ENCODE peak calls at places on chromosomes 16 and 17, in eight cellular contexts. C is LoVo; K is fibroblast of villous mesenchyme; E is heart right ventricle; F is GM13976; J is activated CD8-positive, alpha-beta T cell treated with anti-CD3 and anti-CD28 coated beads, Interleukin-2, amount 10 ng/mL, durations not matched to agents 7 days and 5 days; Y is GM20000; R is iris pigment epithelial cell. N is an unnamed sample.

GRCh38 chr17:13182854-13183253 is 165.0 kb upstream of the ELAC2 start:
- DNase-seq in F (no peak), K (no peak), R (no peak), E (no peak), J (no peak), C (no peak), Y (no peak), N (no peak)

GRCh38 chr16:4316103-4316731 is 350 bp downstream of the GLIS2 start:
- DNase-seq in R (peak; percentile 48), Y (no peak), K (no peak), F (no peak), J (no peak), C (no peak), E (no peak), N (peak; percentile 68)

GRCh38 chr16:58543685-58544084 is 28.4 kb downstream of the SETD6 start:
- DNase-seq in R (no peak), C (no peak), F (no peak), E (no peak), Y (no peak), K (no peak), J (no peak), N (no peak)

GRCh38 chr16:85444879-85445778 is 168.0 kb upstream of the GSE1 start:
- DNase-seq in K (no peak), C (no peak), J (no peak), R (no peak), F (no peak), E (no peak), Y (no peak), N (no peak)

GRCh38 chr17:68909066-68909465 is 46.1 kb downstream of the ABCA8 start:
- DNase-seq in E (no peak), F (peak; percentile 12), C (peak; percentile 49), Y (peak; percentile 7), K (peak; percentile 98), J (no peak), R (peak; percentile 97), N (peak; percentile 83)

GRCh38 chr16:26454102-26454501 is 612.6 kb upstream of the C16orf82 start:
- DNase-seq in Y (no peak), F (no peak), K (no peak), E (no peak), J (no peak), C (no peak), R (peak; percentile 14), N (no peak)

GRCh38 chr17:49692751-49693150 is 14.9 kb upstream of the SPOP start:
- DNase-seq in Y (no peak), E (no peak), K (no peak), J (no peak), R (no peak), C (no peak), F (no peak), N (no peak)

GRCh38 chr17:82560802-82561428 is 41.4 kb downstream of the FOXK2 start:
- DNase-seq in C (no peak), R (peak; percentile 32), K (no peak), F (no peak), J (no peak), Y (no peak), E (no peak), N (no peak)

GRCh38 chr16:79882292-79882995 is 281.9 kb upstream of the MAF start:
- DNase-seq in C (no peak), E (no peak), Y (no peak), F (no peak), R (no peak), K (no peak), J (no peak), N (no peak)

GRCh38 chr17:1494203-1494602 is 1.7 kb upstream of the MYO1C start:
- DNase-seq in Y (no peak), J (no peak), C (no peak), R (no peak), K (no peak), E (no peak), F (no peak), N (no peak)

GRCh38 chr16:23334950-23335349 is 32.8 kb downstream of the SCNN1B start:
- DNase-seq in F (no peak), R (no peak), C (no peak), Y (no peak), K (no peak), E (no peak), J (no peak), N (no peak)

GRCh38 chr17:4409659-4410058 is 24.1 kb upstream of the SPNS3 start:
- DNase-seq in E (no peak), Y (no peak), R (peak; percentile 54), C (no peak), F (no peak), J (no peak), K (peak; percentile 10), N (no peak)

GRCh38 chr17:29567362-29568330 is 809 bp upstream of the ABHD15 start:
- DNase-seq in K (peak; percentile 52), Y (peak; percentile 92), F (peak; percentile 87), C (peak; percentile 43), R (peak; percentile 43), J (peak; percentile 87), E (peak; percentile 71), N (peak; percentile 71)

GRCh38 chr17:14304222-14304844 is 3.5 kb downstream of the HS3ST3B1 start:
- DNase-seq in E (no peak), C (no peak), F (no peak), K (no peak), J (no peak), Y (no peak), R (no peak), N (peak; percentile 37)

GRCh38 chr17:46951681-46952080 is 27.4 kb downstream of the RPRML start:
- DNase-seq in Y (no peak), C (no peak), R (no peak), J (no peak), F (no peak), E (no peak), K (no peak), N (no peak)

GRCh38 chr17:8532021-8532420 is 96.3 kb downstream of the NDEL1 start:
- DNase-seq in J (no peak), F (no peak), K (peak; percentile 5), E (no peak), R (peak; percentile 43), C (peak; percentile 57), Y (no peak), N (peak; percentile 36)